ENCODE peak calls at places on chromosomes 16 and 17, in ten cellular contexts. W is T-cell; C is stimulated activated CD8-positive, alpha-beta memory T cell treated with anti-CD3 and anti-CD28 coated beads, Interleukin-12 subunit alpha, Interleukin-12 subunit beta, amount 100 ng/mL, for 4 hours; Z is AG04450; B is activated CD4-positive, alpha-beta T cell treated with anti-CD3 and anti-CD28 coated beads, Interleukin-2, amount 10 ng/mL, durations not matched to agents 7 days and 5 days; N is uterus; V is NCI-H510A; F is ACHN; I is astrocyte; K is stimulated activated CD4-positive, alpha-beta T cell treated with anti-CD3 and anti-CD28 coated beads, Interleukin-12 subunit alpha, Interleukin-12 subunit beta, amount 100 ng/mL, for 48 hours. T is an unnamed sample.

GRCh38 chr17:55420776-55421178 is 858 bp downstream of the MMD start:
- DNase-seq in V (no peak), F (peak), I (no peak), B (peak), C (peak), W (peak), K (no peak), N (peak), Z (no peak), T (no peak)

GRCh38 chr17:67246648-67247415 is 1.8 kb upstream of the HELZ start:
- DNase-seq in C (peak), V (no peak), Z (no peak), F (peak), W (peak), N (peak), B (peak), K (no peak), I (peak), T (peak)

GRCh38 chr17:42920922-42921321 is 20.3 kb downstream of the G6PC1 start:
- DNase-seq in W (no peak), I (no peak), Z (no peak), B (no peak), K (no peak), N (peak), F (no peak), C (no peak), V (no peak), T (no peak)

GRCh38 chr17:78905111-78905510 is 2.1 kb upstream of the CEP295NL start:
- DNase-seq in C (no peak), B (no peak), Z (no peak), N (no peak), I (no peak), V (no peak), W (no peak), F (no peak), K (no peak), T (no peak)

GRCh38 chr17:57486978-57487377 is 230.7 kb downstream of the MSI2 start:
- DNase-seq in N (no peak), I (no peak), V (no peak), F (no peak), W (no peak), K (no peak), B (no peak), Z (no peak), C (no peak), T (no peak)

GRCh38 chr17:36641877-36642845 is 40.8 kb downstream of the MRM1 start:
- DNase-seq in C (no peak), F (no peak), V (no peak), Z (no peak), K (no peak), B (no peak), N (no peak), I (no peak), W (no peak), T (no peak)

GRCh38 chr16:73172621-73173312 is 124.8 kb upstream of the ZFHX3 start:
- DNase-seq in F (no peak), V (no peak), C (no peak), N (peak), B (no peak), Z (peak), K (no peak), W (no peak), I (peak), T (no peak)

GRCh38 chr17:13753151-13753550 is 151.4 kb upstream of the HS3ST3A1 start:
- DNase-seq in N (no peak), K (no peak), C (no peak), F (no peak), I (no peak), W (no peak), Z (no peak), V (no peak), B (no peak), T (no peak)

GRCh38 chr17:70050192-70050591 is 24.8 kb upstream of the KCNJ16 start:
- DNase-seq in W (no peak), K (no peak), I (peak), Z (no peak), C (no peak), B (no peak), F (no peak), V (no peak), N (no peak), T (no peak)

GRCh38 chr16:87982491-87983415 is 31.5 kb downstream of the BANP start:
- DNase-seq in V (no peak), W (no peak), I (no peak), Z (no peak), F (no peak), B (no peak), N (no peak), K (no peak), C (no peak), T (no peak)

T was measured in GM12878.